ENCODE peak calls at places on chromosomes 3 and 15, in six cellular contexts. One of them, this sample, is unnamed.
A peak's percentile ranks its signal among the peaks of the same experiment; 100 is the strongest.

GRCh38 chr15:85800460-85801123 is 5.9 kb upstream of the KLHL25 start:
- DNase-seq in upper lobe of right lung: peak; percentile 77
- DNase-seq in heart right ventricle: peak; percentile 47
- DNase-seq in stomach: peak; percentile 91
- DNase-seq in astrocyte: peak; percentile 55
- DNase-seq in aorta: peak; percentile 49
- DNase-seq in this sample: peak; percentile 37

GRCh38 chr15:67065531-67066005 is at the start of gene SMAD3:
- DNase-seq in stomach: peak; percentile 92
- DNase-seq in heart right ventricle: peak; percentile 92
- DNase-seq in astrocyte: peak; percentile 93
- DNase-seq in upper lobe of right lung: peak; percentile 95
- DNase-seq in aorta: peak; percentile 95
- DNase-seq in this sample: peak; percentile 94

GRCh38 chr3:58272891-58273290 is 33.2 kb upstream of the RPP14 start:
- DNase-seq in stomach: no peak
- DNase-seq in aorta: no peak
- DNase-seq in astrocyte: no peak
- DNase-seq in heart right ventricle: no peak
- DNase-seq in upper lobe of right lung: no peak
- DNase-seq in this sample: no peak

GRCh38 chr3:56990295-56991015 is 70.0 kb upstream of the SPATA12 start:
- DNase-seq in heart right ventricle: no peak
- DNase-seq in upper lobe of right lung: no peak
- DNase-seq in aorta: no peak
- DNase-seq in stomach: no peak
- DNase-seq in astrocyte: no peak
- DNase-seq in this sample: no peak

GRCh38 chr3:46736006-46736872 is 18.6 kb upstream of the PRSS50 start:
- DNase-seq in aorta: no peak
- DNase-seq in upper lobe of right lung: no peak
- DNase-seq in astrocyte: no peak
- DNase-seq in stomach: peak; percentile 3
- DNase-seq in heart right ventricle: no peak
- DNase-seq in this sample: no peak

GRCh38 chr3:98188553-98188952 is 22.1 kb downstream of the OR5H15 start:
- DNase-seq in stomach: no peak
- DNase-seq in astrocyte: no peak
- DNase-seq in upper lobe of right lung: no peak
- DNase-seq in aorta: no peak
- DNase-seq in heart right ventricle: no peak
- DNase-seq in this sample: no peak

GRCh38 chr3:10968390-10968789 is 24.2 kb upstream of the SLC6A1 start:
- DNase-seq in heart right ventricle: no peak
- DNase-seq in upper lobe of right lung: no peak
- DNase-seq in stomach: no peak
- DNase-seq in aorta: no peak
- DNase-seq in astrocyte: no peak
- DNase-seq in this sample: no peak

GRCh38 chr3:29887450-29887849 is 606.6 kb downstream of the RBMS3 start:
- DNase-seq in upper lobe of right lung: no peak
- DNase-seq in aorta: no peak
- DNase-seq in stomach: no peak
- DNase-seq in astrocyte: peak; percentile 16
- DNase-seq in heart right ventricle: no peak
- DNase-seq in this sample: no peak

GRCh38 chr3:13786811-13787210 is 93.1 kb downstream of the WNT7A start:
- DNase-seq in heart right ventricle: no peak
- DNase-seq in upper lobe of right lung: no peak
- DNase-seq in stomach: no peak
- DNase-seq in astrocyte: no peak
- DNase-seq in aorta: peak; percentile 17
- DNase-seq in this sample: no peak

GRCh38 chr3:171810278-171811058 is at the start of gene PLD1:
- DNase-seq in upper lobe of right lung: peak; percentile 95
- DNase-seq in heart right ventricle: peak; percentile 86
- DNase-seq in stomach: peak; percentile 89
- DNase-seq in astrocyte: peak; percentile 68
- DNase-seq in aorta: peak; percentile 89
- DNase-seq in this sample: peak; percentile 93

GRCh38 chr15:42811435-42811834 is 74.5 kb upstream of the CDAN1 start:
- DNase-seq in aorta: no peak
- DNase-seq in upper lobe of right lung: no peak
- DNase-seq in heart right ventricle: no peak
- DNase-seq in astrocyte: no peak
- DNase-seq in stomach: no peak
- DNase-seq in this sample: no peak

GRCh38 chr3:179957264-179957845 is 79.4 kb downstream of the PEX5L start:
- DNase-seq in upper lobe of right lung: no peak
- DNase-seq in stomach: no peak
- DNase-seq in aorta: no peak
- DNase-seq in astrocyte: no peak
- DNase-seq in heart right ventricle: no peak
- DNase-seq in this sample: no peak

GRCh38 chr3:52609316-52609815 is 73.0 kb downstream of the UQCC5 start:
- DNase-seq in upper lobe of right lung: no peak
- DNase-seq in aorta: no peak
- DNase-seq in heart right ventricle: no peak
- DNase-seq in astrocyte: no peak
- DNase-seq in stomach: no peak
- DNase-seq in this sample: no peak

GRCh38 chr3:103862415-103862814 is 1427.6 kb downstream of the ZPLD1 start:
- DNase-seq in astrocyte: no peak
- DNase-seq in heart right ventricle: no peak
- DNase-seq in stomach: no peak
- DNase-seq in upper lobe of right lung: no peak
- DNase-seq in aorta: no peak
- DNase-seq in this sample: no peak

GRCh38 chr15:75994220-75994619 is 18.0 kb downstream of the NRG4 start:
- DNase-seq in stomach: no peak
- DNase-seq in heart right ventricle: no peak
- DNase-seq in aorta: no peak
- DNase-seq in upper lobe of right lung: no peak
- DNase-seq in astrocyte: no peak
- DNase-seq in this sample: no peak

GRCh38 chr3:152121292-152121654 is 147.5 kb upstream of the MBNL1 start:
- DNase-seq in astrocyte: peak; percentile 96
- DNase-seq in stomach: no peak
- DNase-seq in aorta: no peak
- DNase-seq in heart right ventricle: no peak
- DNase-seq in upper lobe of right lung: no peak
- DNase-seq in this sample: no peak

GRCh38 chr3:42873216-42873982 is 2.3 kb downstream of the CYP8B1 start:
- DNase-seq in astrocyte: no peak
- DNase-seq in stomach: no peak
- DNase-seq in aorta: no peak
- DNase-seq in heart right ventricle: no peak
- DNase-seq in upper lobe of right lung: no peak
- DNase-seq in this sample: no peak

DNA sequence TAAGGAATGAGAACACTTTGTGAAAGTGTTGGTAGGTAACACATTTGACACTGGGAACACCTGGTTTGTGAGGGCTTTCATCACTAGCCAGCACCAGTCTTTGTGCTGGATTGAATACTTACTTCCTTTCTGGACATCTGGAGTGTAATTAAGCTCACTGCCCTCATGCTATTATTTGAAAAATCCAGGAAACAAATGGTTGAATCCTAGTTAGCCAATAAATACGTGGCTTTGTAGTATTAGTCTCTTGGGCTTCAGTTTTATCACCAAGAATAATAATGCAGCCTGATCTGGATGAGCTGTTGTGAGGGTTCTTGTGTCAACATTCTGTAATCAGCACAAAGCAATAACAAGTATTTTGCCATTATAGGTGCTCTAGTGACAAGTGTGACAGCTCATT is 12.9 kb downstream of the CCDC80 start:
- DNase-seq in aorta: no peak
- DNase-seq in upper lobe of right lung: no peak
- DNase-seq in astrocyte: no peak
- DNase-seq in heart right ventricle: no peak
- DNase-seq in stomach: no peak
- DNase-seq in this sample: no peak
- H3K27ac ChIP-seq in aorta: peak overlapping the region; percentile 49
- H3K27ac ChIP-seq in upper lobe of right lung: no peak overlapping the region
- H3K27ac ChIP-seq in astrocyte: no peak overlapping the region
- H3K27ac ChIP-seq in heart right ventricle: no peak overlapping the region
- H3K27ac ChIP-seq in stomach: no peak overlapping the region
- H3K27ac ChIP-seq in this sample: no peak overlapping the region

GRCh38 chr15:40365624-40366023 is 7.6 kb downstream of the DISP2 start:
- DNase-seq in astrocyte: no peak
- DNase-seq in aorta: no peak
- DNase-seq in upper lobe of right lung: no peak
- DNase-seq in stomach: no peak
- DNase-seq in heart right ventricle: no peak
- DNase-seq in this sample: no peak

GRCh38 chr15:40366204-40367037 is 8.4 kb downstream of the DISP2 start:
- DNase-seq in heart right ventricle: no peak
- DNase-seq in aorta: no peak
- DNase-seq in upper lobe of right lung: peak; percentile 27
- DNase-seq in astrocyte: no peak
- DNase-seq in stomach: no peak
- DNase-seq in this sample: no peak

GRCh38 chr15:40368701-40369473 is 10.9 kb downstream of the DISP2 start:
- DNase-seq in stomach: no peak
- DNase-seq in upper lobe of right lung: no peak
- DNase-seq in astrocyte: no peak
- DNase-seq in aorta: no peak
- DNase-seq in heart right ventricle: no peak
- DNase-seq in this sample: no peak

GRCh38 chr15:40367673-40368611 is 9.9 kb downstream of the DISP2 start:
- DNase-seq in astrocyte: peak; percentile 69
- DNase-seq in aorta: peak; percentile 91
- DNase-seq in stomach: peak; percentile 93
- DNase-seq in heart right ventricle: peak; percentile 84
- DNase-seq in upper lobe of right lung: peak; percentile 95
- DNase-seq in this sample: peak; percentile 85

DNA sequence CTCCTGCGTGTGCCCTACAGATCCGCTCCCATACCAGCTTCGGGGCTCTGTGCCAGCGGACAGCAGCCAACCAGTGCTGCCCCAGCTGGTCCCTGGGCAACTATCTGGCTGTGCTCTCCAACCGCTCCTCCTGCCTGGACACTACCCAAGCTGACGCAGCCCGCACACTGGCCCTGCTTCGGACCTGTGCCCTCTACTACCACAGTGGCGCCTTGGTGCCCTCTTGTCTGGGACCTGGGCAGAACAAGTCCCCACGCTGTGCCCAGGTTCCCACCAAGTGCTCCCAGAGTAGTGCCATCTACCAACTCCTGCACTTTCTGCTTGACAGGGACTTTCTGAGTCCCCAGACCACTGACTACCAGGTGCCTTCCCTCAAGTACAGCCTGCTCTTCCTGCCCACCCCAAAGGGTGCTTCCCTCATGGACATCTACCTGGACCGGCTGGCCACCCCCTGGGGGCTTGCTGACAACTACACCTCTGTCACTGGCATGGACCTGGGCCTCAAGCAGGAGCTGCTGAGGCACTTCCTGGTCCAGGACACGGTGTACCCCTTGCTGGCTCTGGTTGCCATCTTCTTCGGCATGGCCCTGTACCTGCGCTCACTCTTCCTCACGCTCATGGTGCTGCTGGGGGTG is 9.1 kb downstream of the DISP2 start:
- DNase-seq in upper lobe of right lung: peak; percentile 64
- DNase-seq in heart right ventricle: peak; percentile 86
- DNase-seq in astrocyte: no peak
- DNase-seq in aorta: peak; percentile 81
- DNase-seq in stomach: peak; percentile 96
- DNase-seq in this sample: peak; percentile 80
- H3K4me3 ChIP-seq in upper lobe of right lung: peak overlapping the region; percentile 48
- H3K4me3 ChIP-seq in heart right ventricle: no peak overlapping the region
- H3K4me3 ChIP-seq in astrocyte: no peak overlapping the region
- H3K4me3 ChIP-seq in aorta: no peak overlapping the region
- H3K4me3 ChIP-seq in stomach: peak overlapping the region; percentile 41
- H3K4me3 ChIP-seq in this sample: no peak overlapping the region

DNA sequence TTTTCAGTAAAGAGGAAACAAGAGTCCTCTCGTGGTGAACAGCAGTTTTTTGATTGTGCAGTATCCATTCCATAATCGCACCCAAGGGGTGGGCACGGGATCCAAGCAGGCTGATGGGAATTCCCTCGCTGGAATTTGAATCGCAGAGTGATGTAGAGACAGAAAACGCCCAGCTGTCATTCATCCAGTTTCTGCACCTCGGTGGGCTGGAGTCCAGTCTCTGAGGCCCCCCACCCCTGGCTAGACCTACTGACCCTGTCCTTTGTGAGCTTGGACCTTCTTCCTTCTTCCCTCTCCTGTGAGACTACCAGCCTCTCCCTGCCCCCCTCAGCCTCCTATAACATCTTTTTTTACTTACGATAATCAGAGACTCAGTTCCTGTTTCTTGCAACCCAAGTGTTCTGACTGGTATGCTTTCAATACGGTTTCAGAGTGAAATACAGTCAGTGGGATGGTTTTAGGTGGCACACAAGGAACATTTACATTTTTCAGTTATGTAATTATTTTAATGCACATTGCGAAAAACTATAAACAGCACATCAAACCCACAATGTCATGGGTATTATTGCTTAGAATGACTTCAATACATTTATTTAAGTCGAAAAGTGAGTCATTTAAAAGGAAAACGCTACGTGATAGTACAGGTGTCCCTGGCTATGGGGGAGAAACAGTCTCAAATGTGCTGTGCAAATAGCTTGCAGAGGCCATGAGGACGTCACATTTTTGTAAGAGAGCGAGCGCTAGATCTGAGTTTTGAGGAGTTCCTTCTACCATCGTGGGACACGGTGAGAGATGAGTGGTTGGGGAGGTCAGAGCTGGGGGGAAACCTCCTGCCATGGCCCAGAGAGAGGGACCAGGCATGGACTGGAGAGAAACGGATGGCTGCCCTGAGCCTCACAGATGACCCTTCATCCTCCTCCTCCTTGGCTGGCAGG is 37.5 kb upstream of the CHST2 start:
- DNase-seq in aorta: no peak
- DNase-seq in stomach: no peak
- DNase-seq in upper lobe of right lung: no peak
- DNase-seq in astrocyte: no peak
- DNase-seq in heart right ventricle: no peak
- DNase-seq in this sample: no peak
- H3K27ac ChIP-seq in aorta: no peak overlapping the region
- H3K27ac ChIP-seq in stomach: no peak overlapping the region
- H3K27ac ChIP-seq in upper lobe of right lung: no peak overlapping the region
- H3K27ac ChIP-seq in astrocyte: no peak overlapping the region
- H3K27ac ChIP-seq in heart right ventricle: no peak overlapping the region
- H3K27ac ChIP-seq in this sample: no peak overlapping the region

GRCh38 chr15:44102675-44103254 is 92.3 kb downstream of the FRMD5 start:
- DNase-seq in stomach: peak; percentile 34
- DNase-seq in heart right ventricle: no peak
- DNase-seq in astrocyte: peak; percentile 100
- DNase-seq in upper lobe of right lung: no peak
- DNase-seq in aorta: no peak
- DNase-seq in this sample: no peak

GRCh38 chr15:44101286-44101685 is 93.8 kb downstream of the FRMD5 start:
- DNase-seq in stomach: no peak
- DNase-seq in aorta: no peak
- DNase-seq in astrocyte: peak; percentile 25
- DNase-seq in upper lobe of right lung: no peak
- DNase-seq in heart right ventricle: no peak
- DNase-seq in this sample: no peak

GRCh38 chr15:44099671-44100070 is 95.4 kb downstream of the FRMD5 start:
- DNase-seq in upper lobe of right lung: no peak
- DNase-seq in astrocyte: peak; percentile 64
- DNase-seq in aorta: no peak
- DNase-seq in stomach: no peak
- DNase-seq in heart right ventricle: no peak
- DNase-seq in this sample: no peak

GRCh38 chr15:44097552-44097951 is 97.5 kb downstream of the FRMD5 start:
- DNase-seq in upper lobe of right lung: no peak
- DNase-seq in astrocyte: no peak
- DNase-seq in heart right ventricle: no peak
- DNase-seq in stomach: no peak
- DNase-seq in aorta: no peak
- DNase-seq in this sample: no peak

GRCh38 chr15:44101944-44102343 is 93.1 kb downstream of the FRMD5 start:
- DNase-seq in stomach: no peak
- DNase-seq in upper lobe of right lung: no peak
- DNase-seq in astrocyte: peak; percentile 96
- DNase-seq in heart right ventricle: no peak
- DNase-seq in aorta: no peak
- DNase-seq in this sample: no peak
- H3K4me3 ChIP-seq in stomach: no peak overlapping the region
- H3K4me3 ChIP-seq in upper lobe of right lung: no peak overlapping the region
- H3K4me3 ChIP-seq in astrocyte: no peak overlapping the region
- H3K4me3 ChIP-seq in heart right ventricle: no peak overlapping the region
- H3K4me3 ChIP-seq in aorta: no peak overlapping the region
- H3K4me3 ChIP-seq in this sample: no peak overlapping the region